ENCODE peak calls at places on chromosomes 13 and 19, in ten cellular contexts. W is ascending aorta, C is neural progenitor cell, R is heart right ventricle, K is colonic mucosa, N is testis, M is fibroblast of lung, U is H1, D is spleen, T is esophagus squamous epithelium. I is an unnamed sample.
A peak's percentile ranks its signal among the peaks of the same experiment; 100 is the strongest.

GRCh38 chr13:79645569-79645968 is 164.6 kb downstream of the NDFIP2 start:
- DNase-seq in M (no peak), R (no peak), C (no peak), T (no peak), U (no peak), W (no peak), K (no peak), D (no peak), N (no peak), I (no peak)

GRCh38 chr13:97284558-97284957 is 62.4 kb downstream of the MBNL2 start:
- DNase-seq in M (peak; percentile 21), C (no peak), R (no peak), D (no peak), W (no peak), T (no peak), K (no peak), U (no peak), N (no peak), I (peak; percentile 56)

GRCh38 chr19:45499196-45500180 is 1.2 kb downstream of the PPM1N start:
- DNase-seq in T (no peak), U (peak; percentile 97), W (no peak), C (peak; percentile 86), N (peak; percentile 58), D (peak; percentile 90), K (peak; percentile 78), R (no peak), M (no peak), I (peak; percentile 46)

GRCh38 chr13:28558567-28558966 is 63.6 kb upstream of the FLT1 start:
- DNase-seq in M (peak; percentile 49), U (no peak), N (no peak), R (peak; percentile 48), K (no peak), C (no peak), D (no peak), W (no peak), T (no peak), I (no peak)

GRCh38 chr19:41426952-41427646 is at the start of gene B3GNT8:
- DNase-seq in N (peak; percentile 66), C (peak; percentile 95), U (peak; percentile 56), W (peak; percentile 36), M (peak; percentile 59), R (peak; percentile 89), K (peak; percentile 94), D (peak; percentile 94), T (peak; percentile 30), I (peak; percentile 94)

GRCh38 chr13:100491164-100491847 is 97.3 kb downstream of the GGACT start:
- DNase-seq in M (peak; percentile 77), R (peak; percentile 38), W (no peak), T (no peak), D (no peak), C (no peak), K (no peak), N (no peak), U (no peak), I (peak; percentile 94)

GRCh38 chr19:4633140-4633967 is 6.0 kb upstream of the TNFAIP8L1 start:
- DNase-seq in R (peak; percentile 53), C (peak; percentile 70), W (peak; percentile 39), T (no peak), N (peak; percentile 67), M (peak; percentile 78), D (peak; percentile 87), U (no peak), K (peak; percentile 69), I (peak; percentile 84)

GRCh38 chr19:33891773-33892172 is 95.1 kb downstream of the KCTD15 start:
- DNase-seq in T (no peak), K (no peak), W (no peak), D (no peak), M (no peak), U (no peak), N (no peak), C (no peak), R (no peak), I (no peak)

GRCh38 chr13:37640499-37640898 is 41.9 kb upstream of the POSTN start:
- DNase-seq in D (no peak), U (no peak), W (no peak), N (peak; percentile 18), C (peak; percentile 44), K (no peak), M (peak; percentile 78), R (no peak), T (no peak), I (peak; percentile 89)

GRCh38 chr13:110367620-110368019 is 60.5 kb downstream of the COL4A2 start:
- DNase-seq in W (no peak), U (no peak), M (no peak), R (no peak), N (no peak), T (no peak), D (no peak), C (no peak), K (no peak), I (no peak)

GRCh38 chr13:54836273-54836672 is 1807.7 kb downstream of the OLFM4 start:
- DNase-seq in C (no peak), R (no peak), K (no peak), T (no peak), D (no peak), W (no peak), M (no peak), N (no peak), U (no peak), I (no peak)

GRCh38 chr13:26663801-26664200 is 96.8 kb downstream of the GPR12 start:
- DNase-seq in C (no peak), U (no peak), W (no peak), D (no peak), K (no peak), R (no peak), N (no peak), M (no peak), T (no peak), I (no peak)

GRCh38 chr19:34990578-34991192 is 9.4 kb upstream of the GRAMD1A start:
- DNase-seq in U (no peak), M (no peak), W (no peak), K (no peak), N (no peak), R (no peak), T (no peak), D (no peak), C (no peak), I (no peak)

GRCh38 chr13:93727301-93728141 is 500.9 kb downstream of the GPC6 start:
- DNase-seq in C (no peak), D (no peak), U (no peak), W (no peak), M (peak; percentile 61), N (no peak), K (no peak), T (no peak), R (no peak), I (peak; percentile 65)

GRCh38 chr13:30355839-30356238 is 48.5 kb upstream of the KATNAL1 start:
- DNase-seq in D (no peak), T (no peak), W (no peak), C (no peak), K (no peak), M (no peak), R (no peak), U (no peak), N (no peak), I (no peak)

GRCh38 chr13:30353601-30354000 is 46.2 kb upstream of the KATNAL1 start:
- DNase-seq in U (no peak), D (no peak), K (no peak), T (no peak), W (no peak), N (no peak), M (no peak), R (no peak), C (no peak), I (no peak)

GRCh38 chr13:30354481-30355404 is 47.4 kb upstream of the KATNAL1 start:
- DNase-seq in M (peak; percentile 57), T (no peak), U (no peak), W (no peak), N (no peak), R (no peak), D (peak; percentile 79), C (no peak), K (no peak), I (no peak)

GRCh38 chr13:30353060-30353459 is 45.7 kb upstream of the KATNAL1 start:
- DNase-seq in N (no peak), W (no peak), C (no peak), R (no peak), M (no peak), D (no peak), K (no peak), U (no peak), T (no peak), I (no peak)

GRCh38 chr13:30355405-30355741 is 48.0 kb upstream of the KATNAL1 start:
- DNase-seq in T (no peak), K (no peak), W (no peak), N (no peak), D (peak; percentile 90), M (no peak), U (no peak), C (peak; percentile 34), R (no peak), I (no peak)
- TF ChIP-seq CTCF in T (no peak), K (no peak), W (no peak), N (no peak), D (peak; percentile 41), M (peak; percentile 27), U (no peak), C (no peak), R (peak; percentile 69), I (peak; percentile 32)

GRCh38 chr19:13860679-13861391 is 16.1 kb upstream of the NANOS3 start:
- DNase-seq in T (no peak), N (no peak), W (no peak), C (no peak), K (no peak), R (no peak), D (peak; percentile 75), U (no peak), M (no peak), I (no peak)
- H3K4me1 ChIP-seq in T (peaks cover 11% of the 10 kb centered on the region), N (peaks cover 7% of the 10 kb centered on the region), W (peaks cover 5% of the 10 kb centered on the region), C (peaks cover 6% of the 10 kb centered on the region), K (no peaks in the 10 kb centered on the region), R (peaks cover 20% of the 10 kb centered on the region), D (peaks cover 35% of the 10 kb centered on the region), U (no peaks in the 10 kb centered on the region), M (peaks cover 10% of the 10 kb centered on the region), I (peaks cover 4% of the 10 kb centered on the region)

GRCh38 chr13:77820431-77821149 is 98.0 kb downstream of the EDNRB start:
- DNase-seq in W (no peak), T (no peak), D (no peak), U (no peak), M (no peak), N (no peak), R (no peak), C (no peak), K (no peak), I (no peak)
- TF ChIP-seq CTCF in W (no peak), T (no peak), D (no peak), U (no peak), M (no peak), N (no peak), R (peak; percentile 15), C (peak; percentile 38), K (no peak), I (peak; percentile 13)

GRCh38 chr19:39417463-39418181 is 5.2 kb downstream of the PLEKHG2 start:
- DNase-seq in W (no peak), U (no peak), C (no peak), R (no peak), M (no peak), T (no peak), N (no peak), D (no peak), K (no peak), I (no peak)
- H3K4me1 ChIP-seq in W (peaks cover 9% of the 10 kb centered on the region), U (no peaks in the 10 kb centered on the region), C (peaks cover 11% of the 10 kb centered on the region), R (peaks cover 38% of the 10 kb centered on the region), M (peaks cover 7% of the 10 kb centered on the region), T (peaks cover 7% of the 10 kb centered on the region), N (no peaks in the 10 kb centered on the region), D (peaks cover 49% of the 10 kb centered on the region), K (no peaks in the 10 kb centered on the region), I (peaks cover 4% of the 10 kb centered on the region)